ENCODE peak calls at places on chromosome 21, in seven cellular contexts. One of them, this sample, is unnamed.

GRCh38 chr21:41926068-41926806 is 27.6 kb downstream of the C2CD2 start:
- DNase-seq in T-helper 2 cell: peak
- DNase-seq in activated T-cell treated with anti-CD3 and anti-CD28 coated beads for 24 hours: peak
- DNase-seq in effector memory CD4-positive, alpha-beta T cell: no peak
- DNase-seq in HFF-Myc: no peak
- DNase-seq in NCI-H524: no peak
- DNase-seq in endothelial cell: no peak
- DNase-seq in this sample: no peak

GRCh38 chr21:16583567-16583966 is 853.8 kb downstream of the USP25 start:
- DNase-seq in T-helper 2 cell: no peak
- DNase-seq in activated T-cell treated with anti-CD3 and anti-CD28 coated beads for 24 hours: no peak
- DNase-seq in effector memory CD4-positive, alpha-beta T cell: no peak
- DNase-seq in HFF-Myc: no peak
- DNase-seq in NCI-H524: no peak
- DNase-seq in endothelial cell: no peak
- DNase-seq in this sample: no peak

GRCh38 chr21:15000076-15000475 is 64.7 kb downstream of the NRIP1 start:
- DNase-seq in T-helper 2 cell: no peak
- DNase-seq in activated T-cell treated with anti-CD3 and anti-CD28 coated beads for 24 hours: no peak
- DNase-seq in effector memory CD4-positive, alpha-beta T cell: no peak
- DNase-seq in HFF-Myc: no peak
- DNase-seq in NCI-H524: no peak
- DNase-seq in endothelial cell: no peak
- DNase-seq in this sample: no peak

GRCh38 chr21:38830667-38831525 is 25.2 kb downstream of the ETS2 start:
- DNase-seq in T-helper 2 cell: no peak
- DNase-seq in activated T-cell treated with anti-CD3 and anti-CD28 coated beads for 24 hours: no peak
- DNase-seq in effector memory CD4-positive, alpha-beta T cell: no peak
- DNase-seq in HFF-Myc: no peak
- DNase-seq in NCI-H524: no peak
- DNase-seq in endothelial cell: no peak
- DNase-seq in this sample: no peak

GRCh38 chr21:45969921-45970673 is 11.5 kb upstream of the COL6A1 start:
- DNase-seq in T-helper 2 cell: no peak
- DNase-seq in activated T-cell treated with anti-CD3 and anti-CD28 coated beads for 24 hours: no peak
- DNase-seq in effector memory CD4-positive, alpha-beta T cell: no peak
- DNase-seq in HFF-Myc: no peak
- DNase-seq in NCI-H524: no peak
- DNase-seq in endothelial cell: no peak
- DNase-seq in this sample: no peak

GRCh38 chr21:33105088-33105487 is 35.1 kb downstream of the OLIG1 start:
- DNase-seq in T-helper 2 cell: no peak
- DNase-seq in activated T-cell treated with anti-CD3 and anti-CD28 coated beads for 24 hours: no peak
- DNase-seq in effector memory CD4-positive, alpha-beta T cell: no peak
- DNase-seq in HFF-Myc: no peak
- DNase-seq in NCI-H524: no peak
- DNase-seq in endothelial cell: no peak
- DNase-seq in this sample: no peak

GRCh38 chr21:27519357-27519756 is 552.5 kb upstream of the ADAMTS5 start:
- DNase-seq in T-helper 2 cell: no peak
- DNase-seq in activated T-cell treated with anti-CD3 and anti-CD28 coated beads for 24 hours: no peak
- DNase-seq in effector memory CD4-positive, alpha-beta T cell: no peak
- DNase-seq in HFF-Myc: peak
- DNase-seq in NCI-H524: no peak
- DNase-seq in endothelial cell: no peak
- DNase-seq in this sample: peak

GRCh38 chr21:34558960-34559631 is 47.1 kb upstream of the KCNE1 start:
- DNase-seq in T-helper 2 cell: no peak
- DNase-seq in activated T-cell treated with anti-CD3 and anti-CD28 coated beads for 24 hours: no peak
- DNase-seq in effector memory CD4-positive, alpha-beta T cell: no peak
- DNase-seq in HFF-Myc: no peak
- DNase-seq in NCI-H524: no peak
- DNase-seq in endothelial cell: no peak
- DNase-seq in this sample: no peak

GRCh38 chr21:18369115-18369514 is 34.5 kb downstream of the TMPRSS15 start:
- DNase-seq in T-helper 2 cell: peak
- DNase-seq in activated T-cell treated with anti-CD3 and anti-CD28 coated beads for 24 hours: no peak
- DNase-seq in effector memory CD4-positive, alpha-beta T cell: no peak
- DNase-seq in HFF-Myc: no peak
- DNase-seq in NCI-H524: peak
- DNase-seq in endothelial cell: peak
- DNase-seq in this sample: peak

GRCh38 chr21:44710294-44710665 is 1.1 kb downstream of the TSPEAR start:
- DNase-seq in T-helper 2 cell: no peak
- DNase-seq in activated T-cell treated with anti-CD3 and anti-CD28 coated beads for 24 hours: no peak
- DNase-seq in effector memory CD4-positive, alpha-beta T cell: no peak
- DNase-seq in HFF-Myc: no peak
- DNase-seq in NCI-H524: no peak
- DNase-seq in endothelial cell: no peak
- DNase-seq in this sample: no peak

GRCh38 chr21:18274370-18274769 is 29.7 kb downstream of the CHODL start:
- DNase-seq in T-helper 2 cell: no peak
- DNase-seq in activated T-cell treated with anti-CD3 and anti-CD28 coated beads for 24 hours: no peak
- DNase-seq in effector memory CD4-positive, alpha-beta T cell: no peak
- DNase-seq in HFF-Myc: no peak
- DNase-seq in NCI-H524: no peak
- DNase-seq in endothelial cell: no peak
- DNase-seq in this sample: no peak

GRCh38 chr21:28148400-28149064 is 844.1 kb downstream of the LTN1 start:
- DNase-seq in T-helper 2 cell: no peak
- DNase-seq in activated T-cell treated with anti-CD3 and anti-CD28 coated beads for 24 hours: no peak
- DNase-seq in effector memory CD4-positive, alpha-beta T cell: no peak
- DNase-seq in HFF-Myc: no peak
- DNase-seq in NCI-H524: peak
- DNase-seq in endothelial cell: no peak
- DNase-seq in this sample: no peak

GRCh38 chr21:18666725-18667124 is 263.1 kb upstream of the TMPRSS15 start:
- DNase-seq in T-helper 2 cell: no peak
- DNase-seq in activated T-cell treated with anti-CD3 and anti-CD28 coated beads for 24 hours: no peak
- DNase-seq in effector memory CD4-positive, alpha-beta T cell: no peak
- DNase-seq in HFF-Myc: no peak
- DNase-seq in NCI-H524: no peak
- DNase-seq in endothelial cell: no peak
- DNase-seq in this sample: no peak

This sample was measured in NCI-H2171 treated with DMSO at 0.1 percent for 48 hours.